ENCODE peak calls at places on chromosomes 3 and 15, in four cellular contexts. U, O, V and B are unnamed samples.
A peak's percentile ranks its signal among the peaks of the same experiment; 100 is the strongest.

GRCh38 chr3:79564192-79564591 is 203.6 kb downstream of the ROBO1 start:
- DNase-seq in O (no peak), V (no peak), U (no peak), B (no peak)

GRCh38 chr15:88219623-88220022 is 36.9 kb downstream of the NTRK3 start:
- DNase-seq in U (no peak), V (no peak), O (no peak), B (no peak)

GRCh38 chr3:133474251-133474801 is 74.5 kb downstream of the BFSP2 start:
- DNase-seq in V (no peak), U (peak; percentile 39), O (no peak), B (peak; percentile 72)

GRCh38 chr15:39124925-39125625 is 455.8 kb upstream of the THBS1 start:
- DNase-seq in O (no peak), V (no peak), U (no peak), B (no peak)

GRCh38 chr15:47663106-47663505 is 54.2 kb upstream of the SEMA6D start:
- DNase-seq in O (no peak), U (no peak), V (no peak), B (no peak)

GRCh38 chr3:45020534-45020933 is 5.6 kb upstream of the CLEC3B start:
- DNase-seq in V (no peak), O (no peak), U (no peak), B (no peak)

GRCh38 chr3:11118181-11118682 is 36.1 kb upstream of the HRH1 start:
- DNase-seq in V (no peak), O (no peak), U (no peak), B (no peak)

GRCh38 chr15:68559342-68560310 is 19.2 kb upstream of the CORO2B start:
- DNase-seq in V (peak; percentile 94), U (peak; percentile 89), O (peak; percentile 68), B (peak; percentile 70)

GRCh38 chr3:128152419-128153155 is 694 bp upstream of the EEFSEC start:
- DNase-seq in U (peak; percentile 69), V (no peak), O (no peak), B (no peak)

GRCh38 chr15:59539799-59540198 is 71.8 kb upstream of the GCNT3 start:
- DNase-seq in U (no peak), O (no peak), V (no peak), B (no peak)

GRCh38 chr15:91552555-91552954 is 301.0 kb upstream of the SLCO3A1 start:
- DNase-seq in O (no peak), U (peak; percentile 37), V (no peak), B (no peak)

GRCh38 chr3:72231439-72232196 is 446.7 kb upstream of the PROK2 start:
- DNase-seq in U (no peak), V (no peak), O (no peak), B (no peak)

GRCh38 chr3:13088020-13089006 is 15.1 kb upstream of the IQSEC1 start:
- DNase-seq in U (peak; percentile 22), O (peak; percentile 46), V (no peak), B (no peak)

GRCh38 chr3:74267126-74267525 is 347.3 kb downstream of the CNTN3 start:
- DNase-seq in O (no peak), U (no peak), V (no peak), B (no peak)

GRCh38 chr3:150843241-150843640 is 62.0 kb downstream of the MINDY4B start:
- DNase-seq in O (no peak), U (no peak), V (no peak), B (no peak)